ENCODE peak calls at places on chromosomes 7 and 10, in six cellular contexts. Q is Panc1, Y is endothelial cell of umbilical vein, C is H1, J is transverse colon, U is spleen. H is an unnamed sample.
A peak's percentile ranks its signal among the peaks of the same experiment; 100 is the strongest.

GRCh38 chr7:114212753-114213439 is 201.7 kb upstream of the FOXP2 start:
- DNase-seq in Q (no peak), Y (no peak), C (no peak), J (no peak), U (no peak), H (no peak)

GRCh38 chr7:144487906-144488305 is 84.4 kb upstream of the NOBOX start:
- DNase-seq in Q (no peak), Y (no peak), C (peak; percentile 54), J (no peak), U (no peak), H (no peak)

GRCh38 chr7:113831509-113831908 is 87.3 kb downstream of the PPP1R3A start:
- DNase-seq in Q (no peak), Y (peak; percentile 26), C (no peak), J (no peak), U (no peak), H (no peak)

GRCh38 chr7:93453264-93453663 is 121.3 kb downstream of the CALCR start:
- DNase-seq in Q (no peak), Y (no peak), C (no peak), J (no peak), U (no peak), H (no peak)

GRCh38 chr7:67343566-67343965 is 346.9 kb downstream of the TYW1 start:
- DNase-seq in Q (no peak), Y (no peak), C (no peak), J (no peak), U (no peak), H (no peak)

GRCh38 chr7:103150192-103150591 is 1.3 kb upstream of the NAPEPLD start:
- DNase-seq in Q (no peak), Y (no peak), C (no peak), J (peak; percentile 50), U (no peak), H (no peak)

GRCh38 chr10:101602767-101603398 is 14.8 kb downstream of the DPCD start:
- DNase-seq in Q (peak; percentile 70), Y (peak; percentile 56), C (peak; percentile 81), J (peak; percentile 62), U (peak; percentile 86), H (no peak)

GRCh38 chr10:14124951-14125350 is 205.8 kb downstream of the FRMD4A start:
- DNase-seq in Q (no peak), Y (no peak), C (no peak), J (no peak), U (no peak), H (no peak)

GRCh38 chr7:134907639-134908038 is 78.7 kb upstream of the AGBL3 start:
- DNase-seq in Q (no peak), Y (no peak), C (no peak), J (no peak), U (no peak), H (no peak)

GRCh38 chr10:103696411-103697145 is 158.8 kb downstream of the SH3PXD2A start:
- DNase-seq in Q (peak; percentile 50), Y (peak; percentile 83), C (peak; percentile 53), J (peak; percentile 67), U (peak; percentile 81), H (no peak)

GRCh38 chr7:78720066-78720465 is 733.4 kb downstream of the MAGI2 start:
- DNase-seq in Q (no peak), Y (no peak), C (no peak), J (no peak), U (no peak), H (no peak)

GRCh38 chr10:42755591-42756093 is 27.0 kb upstream of the BMS1 start:
- DNase-seq in Q (no peak), Y (no peak), C (no peak), J (no peak), U (no peak), H (no peak)

GRCh38 chr10:82692458-82692857 is 817.5 kb downstream of the NRG3 start:
- DNase-seq in Q (no peak), Y (no peak), C (no peak), J (no peak), U (no peak), H (no peak)

GRCh38 chr10:62025134-62025794 is 123.8 kb downstream of the ARID5B start:
- DNase-seq in Q (no peak), Y (peak; percentile 49), C (no peak), J (no peak), U (no peak), H (no peak)

GRCh38 chr10:62023289-62023688 is 121.8 kb downstream of the ARID5B start:
- DNase-seq in Q (no peak), Y (no peak), C (no peak), J (no peak), U (no peak), H (no peak)

GRCh38 chr10:62022830-62023229 is 121.3 kb downstream of the ARID5B start:
- DNase-seq in Q (no peak), Y (no peak), C (no peak), J (no peak), U (no peak), H (no peak)

GRCh38 chr10:62021978-62022802 is 120.7 kb downstream of the ARID5B start:
- DNase-seq in Q (no peak), Y (no peak), C (no peak), J (no peak), U (no peak), H (no peak)

GRCh38 chr10:62024026-62024701 is 122.7 kb downstream of the ARID5B start:
- DNase-seq in Q (no peak), Y (no peak), C (no peak), J (no peak), U (no peak), H (no peak)
- H3K4me1 ChIP-seq in Q (peaks cover 51% of the 10 kb centered on the region), Y (peaks cover 16% of the 10 kb centered on the region), C (no peaks in the 10 kb centered on the region), J (peaks cover 46% of the 10 kb centered on the region), U (peaks cover 88% of the 10 kb centered on the region), H (peaks cover 71% of the 10 kb centered on the region)

DNA sequence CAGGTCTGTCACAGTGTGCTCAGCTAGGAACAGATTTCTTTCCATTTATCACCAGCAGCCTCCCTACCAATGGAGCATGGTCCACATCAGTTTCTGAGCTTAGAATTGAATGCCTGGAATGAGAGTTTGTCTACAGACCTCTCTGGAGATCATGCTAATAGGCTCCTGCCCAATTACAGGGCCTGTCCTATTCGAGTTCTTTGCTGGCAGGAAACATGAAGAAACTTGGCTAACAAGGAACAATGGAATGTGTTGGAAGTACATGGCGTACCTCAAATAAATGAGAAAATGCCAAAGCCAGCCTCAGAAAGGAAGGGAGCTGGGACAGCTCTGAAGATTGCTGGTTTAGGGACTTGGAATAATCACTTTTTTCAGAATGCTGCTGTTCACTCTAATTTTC is 186.0 kb upstream of the AKR1E2 start:
- DNase-seq in Q (no peak), Y (peak; percentile 39), C (no peak), J (no peak), U (no peak), H (no peak)
- TF ChIP-seq POLR2AphosphoS5 in Q (no peak), Y (no peak), C (no peak), J (peak; percentile 21), U (no peak), H (peak; percentile 61)

GRCh38 chr7:6652446-6653011 is 15.4 kb downstream of the ZNF316 start:
- DNase-seq in Q (no peak), Y (no peak), C (no peak), J (no peak), U (no peak), H (no peak)
- H3K36me3 ChIP-seq in Q (no peaks in the 10 kb centered on the region), Y (no peaks in the 10 kb centered on the region), C (no peaks in the 10 kb centered on the region), J (peaks cover 25% of the 10 kb centered on the region), U (peaks cover 83% of the 10 kb centered on the region), H (peaks cover 46% of the 10 kb centered on the region)

GRCh38 chr7:41993173-41993867 is 243.7 kb downstream of the GLI3 start:
- DNase-seq in Q (no peak), Y (peak; percentile 91), C (no peak), J (no peak), U (no peak), H (no peak)
- H3K4me1 ChIP-seq in Q (peaks cover 10% of the 10 kb centered on the region), Y (peaks cover 54% of the 10 kb centered on the region), C (no peaks in the 10 kb centered on the region), J (peaks cover 44% of the 10 kb centered on the region), U (peaks cover 8% of the 10 kb centered on the region), H (peaks cover 69% of the 10 kb centered on the region)

DNA sequence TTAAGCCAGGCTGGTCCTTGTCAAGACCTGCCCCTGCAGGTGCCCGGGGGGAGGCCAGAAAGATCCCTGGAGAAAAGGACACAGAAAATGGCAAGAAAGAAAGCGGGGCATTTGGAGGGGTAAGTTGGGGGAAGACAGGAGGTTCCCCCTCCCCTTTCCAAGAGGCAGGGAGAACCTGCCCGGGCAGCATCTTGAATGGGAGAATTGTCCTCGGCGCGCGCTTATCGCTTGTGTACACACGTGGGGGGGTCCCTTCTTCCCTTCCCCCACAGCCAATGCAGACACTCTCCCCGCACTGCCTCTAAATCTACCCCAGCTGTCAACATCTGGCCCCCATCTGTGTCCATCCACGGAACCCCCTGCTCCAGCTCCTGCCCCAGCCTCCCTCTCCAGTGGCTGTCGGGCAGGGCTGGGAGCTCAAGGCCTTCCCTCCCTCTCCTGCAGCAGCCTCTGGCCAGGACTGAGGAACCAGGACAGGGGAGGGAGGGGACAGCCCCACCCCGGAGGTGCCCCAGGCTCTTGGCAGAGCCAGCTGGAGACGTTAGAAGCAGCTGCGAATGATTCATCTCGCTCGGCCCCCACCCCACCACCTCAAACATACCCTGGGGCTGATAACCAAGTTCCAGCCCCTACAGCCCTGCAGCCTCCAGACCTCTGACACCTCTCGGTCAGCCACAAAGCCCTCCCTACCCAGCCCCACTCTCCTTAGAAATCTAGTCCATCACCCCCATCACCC is 25.3 kb downstream of the EPHB4 start:
- DNase-seq in Q (peak; percentile 78), Y (peak; percentile 41), C (no peak), J (peak; percentile 80), U (no peak), H (no peak)
- TF ChIP-seq POLR2AphosphoS5 in Q (peak; percentile 95), Y (peak; percentile 61), C (peak; percentile 51), J (peak; percentile 41), U (peak; percentile 49), H (no peak)

GRCh38 chr7:155646669-155647068 is 2.2 kb downstream of the RBM33 start:
- DNase-seq in Q (no peak), Y (no peak), C (no peak), J (no peak), U (no peak), H (no peak)

GRCh38 chr7:155643804-155644177 is 670 bp upstream of the RBM33 start:
- DNase-seq in Q (no peak), Y (no peak), C (no peak), J (no peak), U (peak; percentile 93), H (no peak)

GRCh38 chr7:155645652-155646051 is 1.2 kb downstream of the RBM33 start:
- DNase-seq in Q (no peak), Y (peak; percentile 19), C (no peak), J (no peak), U (no peak), H (no peak)

GRCh38 chr7:155644178-155644970 is at the start of gene RBM33:
- DNase-seq in Q (peak; percentile 67), Y (peak; percentile 87), C (peak; percentile 36), J (peak; percentile 81), U (peak; percentile 95), H (no peak)

DNA sequence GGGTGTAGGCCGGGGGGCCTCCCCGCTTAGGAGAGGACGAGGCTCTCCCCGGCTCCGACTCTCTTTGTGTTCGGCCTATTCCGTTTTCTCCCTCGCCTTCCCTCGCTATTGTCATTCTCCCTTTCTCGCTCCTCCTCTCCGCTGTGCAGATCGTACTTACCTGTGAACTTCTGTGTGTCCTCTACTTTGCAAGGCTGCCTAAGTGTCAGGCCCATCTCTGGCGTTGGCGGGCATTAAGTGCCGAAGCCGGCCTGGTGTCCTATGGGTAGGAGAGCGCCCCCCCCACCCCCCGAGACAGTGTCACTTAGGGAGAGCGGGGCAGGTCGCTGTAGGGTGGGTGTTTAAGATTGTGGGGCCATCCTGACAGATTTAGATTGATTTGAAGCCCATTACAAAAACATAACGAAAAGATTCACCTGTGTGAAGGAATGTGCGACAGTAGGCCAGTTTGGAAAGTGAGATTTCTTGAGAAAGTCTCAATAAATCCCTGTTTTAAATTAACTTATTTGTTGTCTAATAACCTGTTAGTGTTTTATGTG is 579 bp downstream of the RBM33 start:
- DNase-seq in Q (no peak), Y (peak; percentile 60), C (no peak), J (peak; percentile 38), U (peak; percentile 83), H (no peak)
- H3K36me3 ChIP-seq in Q (peaks cover 3% of the 10 kb centered on the region), Y (peaks cover 2% of the 10 kb centered on the region), C (peaks cover 4% of the 10 kb centered on the region), J (no peaks in the 10 kb centered on the region), U (peaks cover 5% of the 10 kb centered on the region), H (peaks cover 4% of the 10 kb centered on the region)